ENCODE peak calls at places on chromosome 17, in seven cellular contexts. One of them, this sample, is unnamed.

GRCh38 chr17:1197781-1198490 is 18.2 kb upstream of the ABR start:
- DNase-seq in iPS-NIHi11: no peak
- DNase-seq in uterus: peak; percentile 59
- DNase-seq in stimulated activated CD4-positive, alpha-beta T cell treated with anti-CD3 and anti-CD28 coated beads, Interleukin-2, amount 100 ng/mL, for 48 hours: no peak
- DNase-seq in A172: no peak
- DNase-seq in posterior cingulate gyrus: no peak
- DNase-seq in nucleus accumbens: no peak
- DNase-seq in this sample: no peak

GRCh38 chr17:2055494-2056220 is 754 bp downstream of the HIC1 start:
- DNase-seq in nucleus accumbens: no peak
- DNase-seq in A172: no peak
- DNase-seq in posterior cingulate gyrus: no peak
- DNase-seq in stimulated activated CD4-positive, alpha-beta T cell treated with anti-CD3 and anti-CD28 coated beads, Interleukin-2, amount 100 ng/mL, for 48 hours: no peak
- DNase-seq in iPS-NIHi11: no peak
- DNase-seq in uterus: peak; percentile 57
- DNase-seq in this sample: no peak

GRCh38 chr17:27218719-27219488 is 75.0 kb upstream of the WSB1 start:
- DNase-seq in A172: no peak
- DNase-seq in posterior cingulate gyrus: no peak
- DNase-seq in stimulated activated CD4-positive, alpha-beta T cell treated with anti-CD3 and anti-CD28 coated beads, Interleukin-2, amount 100 ng/mL, for 48 hours: no peak
- DNase-seq in iPS-NIHi11: no peak
- DNase-seq in uterus: no peak
- DNase-seq in nucleus accumbens: no peak
- DNase-seq in this sample: no peak

GRCh38 chr17:8487130-8487645 is 51.5 kb downstream of the NDEL1 start:
- DNase-seq in A172: no peak
- DNase-seq in posterior cingulate gyrus: no peak
- DNase-seq in iPS-NIHi11: no peak
- DNase-seq in stimulated activated CD4-positive, alpha-beta T cell treated with anti-CD3 and anti-CD28 coated beads, Interleukin-2, amount 100 ng/mL, for 48 hours: no peak
- DNase-seq in uterus: no peak
- DNase-seq in nucleus accumbens: no peak
- DNase-seq in this sample: no peak

GRCh38 chr17:66165537-66166123 is 26.3 kb downstream of the CEP112 start:
- DNase-seq in stimulated activated CD4-positive, alpha-beta T cell treated with anti-CD3 and anti-CD28 coated beads, Interleukin-2, amount 100 ng/mL, for 48 hours: no peak
- DNase-seq in iPS-NIHi11: peak; percentile 56
- DNase-seq in posterior cingulate gyrus: no peak
- DNase-seq in nucleus accumbens: no peak
- DNase-seq in A172: peak; percentile 61
- DNase-seq in uterus: no peak
- DNase-seq in this sample: no peak

GRCh38 chr17:73192894-73193701 is at the start of gene COG1:
- DNase-seq in stimulated activated CD4-positive, alpha-beta T cell treated with anti-CD3 and anti-CD28 coated beads, Interleukin-2, amount 100 ng/mL, for 48 hours: peak; percentile 70
- DNase-seq in uterus: peak; percentile 87
- DNase-seq in posterior cingulate gyrus: peak; percentile 73
- DNase-seq in nucleus accumbens: peak; percentile 44
- DNase-seq in iPS-NIHi11: peak; percentile 96
- DNase-seq in A172: peak; percentile 81
- DNase-seq in this sample: peak; percentile 70

GRCh38 chr17:78817123-78817522 is 23.5 kb downstream of the USP36 start:
- DNase-seq in iPS-NIHi11: no peak
- DNase-seq in nucleus accumbens: no peak
- DNase-seq in A172: no peak
- DNase-seq in stimulated activated CD4-positive, alpha-beta T cell treated with anti-CD3 and anti-CD28 coated beads, Interleukin-2, amount 100 ng/mL, for 48 hours: peak; percentile 45
- DNase-seq in uterus: no peak
- DNase-seq in posterior cingulate gyrus: no peak
- DNase-seq in this sample: no peak

GRCh38 chr17:12730931-12731521 is 58.3 kb upstream of the ARHGAP44 start:
- DNase-seq in uterus: peak; percentile 40
- DNase-seq in iPS-NIHi11: peak; percentile 58
- DNase-seq in stimulated activated CD4-positive, alpha-beta T cell treated with anti-CD3 and anti-CD28 coated beads, Interleukin-2, amount 100 ng/mL, for 48 hours: no peak
- DNase-seq in A172: no peak
- DNase-seq in nucleus accumbens: no peak
- DNase-seq in posterior cingulate gyrus: no peak
- DNase-seq in this sample: peak; percentile 11

GRCh38 chr17:5816491-5816890 is 232.2 kb upstream of the NLRP1 start:
- DNase-seq in stimulated activated CD4-positive, alpha-beta T cell treated with anti-CD3 and anti-CD28 coated beads, Interleukin-2, amount 100 ng/mL, for 48 hours: no peak
- DNase-seq in posterior cingulate gyrus: no peak
- DNase-seq in iPS-NIHi11: no peak
- DNase-seq in nucleus accumbens: no peak
- DNase-seq in uterus: no peak
- DNase-seq in A172: no peak
- DNase-seq in this sample: no peak

GRCh38 chr17:7133916-7134315 is 19.3 kb upstream of the ASGR2 start:
- DNase-seq in nucleus accumbens: no peak
- DNase-seq in iPS-NIHi11: no peak
- DNase-seq in A172: no peak
- DNase-seq in uterus: no peak
- DNase-seq in posterior cingulate gyrus: no peak
- DNase-seq in stimulated activated CD4-positive, alpha-beta T cell treated with anti-CD3 and anti-CD28 coated beads, Interleukin-2, amount 100 ng/mL, for 48 hours: no peak
- DNase-seq in this sample: no peak

GRCh38 chr17:43020789-43021738 is 1.1 kb downstream of the VAT1 start:
- DNase-seq in stimulated activated CD4-positive, alpha-beta T cell treated with anti-CD3 and anti-CD28 coated beads, Interleukin-2, amount 100 ng/mL, for 48 hours: no peak
- DNase-seq in nucleus accumbens: no peak
- DNase-seq in iPS-NIHi11: peak; percentile 62
- DNase-seq in A172: peak; percentile 92
- DNase-seq in posterior cingulate gyrus: peak; percentile 32
- DNase-seq in uterus: peak; percentile 81
- DNase-seq in this sample: no peak

GRCh38 chr17:31416503-31416923 is 25.0 kb downstream of the RAB11FIP4 start:
- DNase-seq in posterior cingulate gyrus: peak; percentile 81
- DNase-seq in A172: no peak
- DNase-seq in stimulated activated CD4-positive, alpha-beta T cell treated with anti-CD3 and anti-CD28 coated beads, Interleukin-2, amount 100 ng/mL, for 48 hours: no peak
- DNase-seq in iPS-NIHi11: no peak
- DNase-seq in uterus: no peak
- DNase-seq in nucleus accumbens: no peak
- DNase-seq in this sample: peak; percentile 80

GRCh38 chr17:41917957-41918391 is 777 bp downstream of the ACLY start:
- DNase-seq in nucleus accumbens: no peak
- DNase-seq in iPS-NIHi11: no peak
- DNase-seq in uterus: peak; percentile 52
- DNase-seq in stimulated activated CD4-positive, alpha-beta T cell treated with anti-CD3 and anti-CD28 coated beads, Interleukin-2, amount 100 ng/mL, for 48 hours: peak; percentile 22
- DNase-seq in posterior cingulate gyrus: peak; percentile 11
- DNase-seq in A172: no peak
- DNase-seq in this sample: peak; percentile 39

GRCh38 chr17:63445065-63445464 is 1.0 kb downstream of the CYB561 start:
- DNase-seq in stimulated activated CD4-positive, alpha-beta T cell treated with anti-CD3 and anti-CD28 coated beads, Interleukin-2, amount 100 ng/mL, for 48 hours: no peak
- DNase-seq in uterus: no peak
- DNase-seq in nucleus accumbens: no peak
- DNase-seq in A172: no peak
- DNase-seq in posterior cingulate gyrus: no peak
- DNase-seq in iPS-NIHi11: no peak
- DNase-seq in this sample: no peak

GRCh38 chr17:82520041-82520910 is 744 bp downstream of the FOXK2 start:
- DNase-seq in iPS-NIHi11: peak; percentile 56
- DNase-seq in uterus: no peak
- DNase-seq in posterior cingulate gyrus: no peak
- DNase-seq in A172: no peak
- DNase-seq in stimulated activated CD4-positive, alpha-beta T cell treated with anti-CD3 and anti-CD28 coated beads, Interleukin-2, amount 100 ng/mL, for 48 hours: no peak
- DNase-seq in nucleus accumbens: no peak
- DNase-seq in this sample: no peak

GRCh38 chr17:78441271-78441986 is 63.0 kb downstream of the PGS1 start:
- DNase-seq in stimulated activated CD4-positive, alpha-beta T cell treated with anti-CD3 and anti-CD28 coated beads, Interleukin-2, amount 100 ng/mL, for 48 hours: no peak
- DNase-seq in iPS-NIHi11: no peak
- DNase-seq in A172: no peak
- DNase-seq in nucleus accumbens: no peak
- DNase-seq in posterior cingulate gyrus: no peak
- DNase-seq in uterus: no peak
- DNase-seq in this sample: no peak

GRCh38 chr17:21043296-21044232 is 753 bp upstream of the USP22 start:
- DNase-seq in iPS-NIHi11: no peak
- DNase-seq in A172: peak; percentile 99
- DNase-seq in nucleus accumbens: peak; percentile 99
- DNase-seq in posterior cingulate gyrus: peak; percentile 97
- DNase-seq in uterus: peak; percentile 99
- DNase-seq in stimulated activated CD4-positive, alpha-beta T cell treated with anti-CD3 and anti-CD28 coated beads, Interleukin-2, amount 100 ng/mL, for 48 hours: peak; percentile 93
- DNase-seq in this sample: peak; percentile 98

GRCh38 chr17:17849863-17850373 is 13.1 kb upstream of the SREBF1 start:
- DNase-seq in A172: peak; percentile 93
- DNase-seq in iPS-NIHi11: peak; percentile 57
- DNase-seq in uterus: peak; percentile 61
- DNase-seq in nucleus accumbens: no peak
- DNase-seq in stimulated activated CD4-positive, alpha-beta T cell treated with anti-CD3 and anti-CD28 coated beads, Interleukin-2, amount 100 ng/mL, for 48 hours: no peak
- DNase-seq in posterior cingulate gyrus: peak; percentile 36
- DNase-seq in this sample: no peak

GRCh38 chr17:32491371-32492280 is 4.8 kb downstream of the CDK5R1 start:
- DNase-seq in nucleus accumbens: no peak
- DNase-seq in stimulated activated CD4-positive, alpha-beta T cell treated with anti-CD3 and anti-CD28 coated beads, Interleukin-2, amount 100 ng/mL, for 48 hours: no peak
- DNase-seq in posterior cingulate gyrus: no peak
- DNase-seq in uterus: no peak
- DNase-seq in A172: no peak
- DNase-seq in iPS-NIHi11: no peak
- DNase-seq in this sample: no peak

GRCh38 chr17:62981933-62982332 is 15.9 kb downstream of the TANC2 start:
- DNase-seq in posterior cingulate gyrus: no peak
- DNase-seq in iPS-NIHi11: no peak
- DNase-seq in nucleus accumbens: no peak
- DNase-seq in A172: peak; percentile 31
- DNase-seq in uterus: no peak
- DNase-seq in stimulated activated CD4-positive, alpha-beta T cell treated with anti-CD3 and anti-CD28 coated beads, Interleukin-2, amount 100 ng/mL, for 48 hours: no peak
- DNase-seq in this sample: no peak

GRCh38 chr17:61416540-61417363 is 17.1 kb downstream of the TBX2 start:
- DNase-seq in uterus: peak; percentile 85
- DNase-seq in A172: peak; percentile 91
- DNase-seq in stimulated activated CD4-positive, alpha-beta T cell treated with anti-CD3 and anti-CD28 coated beads, Interleukin-2, amount 100 ng/mL, for 48 hours: peak; percentile 66
- DNase-seq in iPS-NIHi11: peak; percentile 93
- DNase-seq in posterior cingulate gyrus: peak; percentile 69
- DNase-seq in nucleus accumbens: no peak
- DNase-seq in this sample: peak; percentile 35